ENCODE peak calls at places on chromosomes 11 and 22, in four cellular contexts. One of them, this sample, is unnamed.

GRCh38 chr22:43186272-43187170 is at the start of gene TTLL12:
- DNase-seq in esophagus muscularis mucosa: no peak
- DNase-seq in A549: peak
- DNase-seq in tibial nerve: no peak
- DNase-seq in this sample: no peak

GRCh38 chr11:106218096-106218495 is 140.6 kb downstream of the AASDHPPT start:
- DNase-seq in esophagus muscularis mucosa: no peak
- DNase-seq in A549: no peak
- DNase-seq in tibial nerve: no peak
- DNase-seq in this sample: no peak

GRCh38 chr11:64971421-64972233 is at the start of gene MAJIN:
- DNase-seq in esophagus muscularis mucosa: no peak
- DNase-seq in A549: peak
- DNase-seq in tibial nerve: no peak
- DNase-seq in this sample: peak

GRCh38 chr11:18394928-18395734 is 768 bp downstream of the LDHA start:
- DNase-seq in esophagus muscularis mucosa: no peak
- DNase-seq in A549: peak
- DNase-seq in tibial nerve: no peak
- DNase-seq in this sample: no peak

GRCh38 chr11:102012946-102013345 is 34.3 kb upstream of the CFAP300 start:
- DNase-seq in esophagus muscularis mucosa: no peak
- DNase-seq in A549: no peak
- DNase-seq in tibial nerve: no peak
- DNase-seq in this sample: no peak

GRCh38 chr11:120645639-120646038 is 134.1 kb downstream of the GRIK4 start:
- DNase-seq in esophagus muscularis mucosa: no peak
- DNase-seq in A549: no peak
- DNase-seq in tibial nerve: no peak
- DNase-seq in this sample: no peak

GRCh38 chr22:23522642-23523251 is 57.3 kb downstream of the IGLL1 start:
- DNase-seq in esophagus muscularis mucosa: no peak
- DNase-seq in A549: no peak
- DNase-seq in tibial nerve: no peak
- DNase-seq in this sample: no peak

GRCh38 chr11:12573707-12574106 is 100.5 kb upstream of the TEAD1 start:
- DNase-seq in esophagus muscularis mucosa: no peak
- DNase-seq in A549: no peak
- DNase-seq in tibial nerve: no peak
- DNase-seq in this sample: no peak

GRCh38 chr22:19942071-19942885 is 660 bp upstream of the TXNRD2 start:
- DNase-seq in esophagus muscularis mucosa: no peak
- DNase-seq in A549: peak
- DNase-seq in tibial nerve: no peak
- DNase-seq in this sample: no peak

GRCh38 chr11:46669606-46670243 is 30.7 kb downstream of the ARHGAP1 start:
- DNase-seq in esophagus muscularis mucosa: no peak
- DNase-seq in A549: peak
- DNase-seq in tibial nerve: no peak
- DNase-seq in this sample: peak

GRCh38 chr22:29308148-29308790 is 1.8 kb downstream of the GAS2L1 start:
- DNase-seq in esophagus muscularis mucosa: no peak
- DNase-seq in A549: no peak
- DNase-seq in tibial nerve: no peak
- DNase-seq in this sample: no peak

GRCh38 chr11:62186195-62186594 is 3.8 kb upstream of the SCGB1D1 start:
- DNase-seq in esophagus muscularis mucosa: no peak
- DNase-seq in A549: no peak
- DNase-seq in tibial nerve: no peak
- DNase-seq in this sample: no peak

GRCh38 chr11:616320-617220 is 820 bp upstream of the IRF7 start:
- DNase-seq in esophagus muscularis mucosa: no peak
- DNase-seq in A549: no peak
- DNase-seq in tibial nerve: no peak
- DNase-seq in this sample: peak
- H3K4me3 ChIP-seq in esophagus muscularis mucosa: peak
- H3K4me3 ChIP-seq in A549: no peak
- H3K4me3 ChIP-seq in tibial nerve: no peak
- H3K4me3 ChIP-seq in this sample: peak

GRCh38 chr11:14773755-14774154 is 118.3 kb downstream of the CYP2R1 start:
- DNase-seq in esophagus muscularis mucosa: no peak
- DNase-seq in A549: no peak
- DNase-seq in tibial nerve: no peak
- DNase-seq in this sample: no peak
- TF ChIP-seq CTCF in esophagus muscularis mucosa: peak
- TF ChIP-seq CTCF in A549: no peak
- TF ChIP-seq CTCF in tibial nerve: no peak
- TF ChIP-seq CTCF in this sample: no peak

DNA sequence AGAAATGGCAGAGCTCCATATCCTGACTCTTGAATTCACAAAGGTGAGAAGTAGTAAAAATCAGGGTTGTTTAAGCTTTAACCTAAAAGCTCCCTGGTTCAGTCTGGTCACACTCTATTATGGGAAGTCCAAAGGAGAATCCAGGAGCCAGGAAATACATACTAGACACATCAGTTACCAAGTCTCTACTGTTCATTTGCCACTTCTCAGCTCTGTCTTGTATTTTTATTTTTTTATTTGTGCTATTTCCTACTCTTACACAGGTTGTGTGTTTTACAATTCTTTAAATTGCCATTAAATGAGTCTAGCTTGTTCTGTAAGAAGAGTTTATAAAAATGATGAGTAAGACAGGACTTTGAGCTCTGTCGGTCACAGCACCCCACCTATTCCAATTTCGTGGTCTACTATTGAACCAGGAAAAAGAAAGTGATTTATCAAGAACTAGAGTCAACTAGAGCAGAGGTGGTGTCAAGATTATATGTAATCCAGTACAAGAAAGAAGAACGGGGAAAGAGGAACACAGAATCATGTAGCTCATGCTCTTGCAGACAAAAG is 9.7 kb downstream of the MS4A12 start:
- DNase-seq in esophagus muscularis mucosa: no peak
- DNase-seq in A549: no peak
- DNase-seq in tibial nerve: no peak
- DNase-seq in this sample: no peak
- TF ChIP-seq EP300 in esophagus muscularis mucosa: no peak
- TF ChIP-seq EP300 in A549: no peak
- TF ChIP-seq EP300 in tibial nerve: no peak
- TF ChIP-seq EP300 in this sample: no peak

GRCh38 chr11:33801821-33802413 is 27.6 kb upstream of the FBXO3 start:
- DNase-seq in esophagus muscularis mucosa: no peak
- DNase-seq in A549: no peak
- DNase-seq in tibial nerve: no peak
- DNase-seq in this sample: no peak
- H3K4me3 ChIP-seq in esophagus muscularis mucosa: peak
- H3K4me3 ChIP-seq in A549: peak
- H3K4me3 ChIP-seq in tibial nerve: peak
- H3K4me3 ChIP-seq in this sample: peak

DNA sequence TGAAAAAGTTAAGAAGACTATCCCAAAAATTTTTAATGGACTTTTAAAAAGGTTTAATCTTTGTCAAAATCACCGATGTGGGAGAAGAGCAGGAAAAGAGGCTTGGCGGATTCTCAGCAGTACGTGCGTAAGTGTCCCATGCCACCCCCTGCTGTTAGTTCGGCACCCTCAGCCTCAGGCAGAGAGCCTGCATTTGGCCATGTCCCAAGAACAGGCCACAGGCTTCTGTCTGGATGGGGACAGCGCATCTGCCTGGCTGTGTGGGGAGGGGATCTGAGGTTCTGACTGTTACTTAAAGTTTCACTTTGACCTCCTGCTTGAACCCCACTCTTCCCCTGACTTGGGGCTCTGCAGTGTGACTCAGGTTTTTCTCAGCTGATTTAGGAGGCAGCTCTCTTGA is 35.3 kb downstream of the EXT2 start:
- DNase-seq in esophagus muscularis mucosa: no peak
- DNase-seq in A549: no peak
- DNase-seq in tibial nerve: no peak
- DNase-seq in this sample: no peak
- TF ChIP-seq CTCF in esophagus muscularis mucosa: no peak
- TF ChIP-seq CTCF in A549: no peak
- TF ChIP-seq CTCF in tibial nerve: no peak
- TF ChIP-seq CTCF in this sample: no peak

GRCh38 chr22:44567846-44568493 is 69.9 kb upstream of the RTL6 start:
- DNase-seq in esophagus muscularis mucosa: no peak
- DNase-seq in A549: no peak
- DNase-seq in tibial nerve: no peak
- DNase-seq in this sample: peak
- TF ChIP-seq EP300 in esophagus muscularis mucosa: no peak
- TF ChIP-seq EP300 in A549: no peak
- TF ChIP-seq EP300 in tibial nerve: no peak
- TF ChIP-seq EP300 in this sample: no peak